ENCODE peak calls at places on chromosomes 5 and 9, in six cellular contexts. V is keratinocyte, K is Panc1, X is PC-3, B is OCI-LY7, H is heart right ventricle. D is an unnamed sample.

GRCh38 chr5:26329562-26330189 is 708.7 kb downstream of the CDH9 start:
- DNase-seq in V (no peak), K (peak), X (peak), B (no peak), H (no peak), D (no peak)

GRCh38 chr9:95171596-95171995 is 145.9 kb downstream of the FANCC start:
- DNase-seq in V (no peak), K (no peak), X (no peak), B (no peak), H (no peak), D (no peak)

GRCh38 chr5:146003852-146004251 is 67.5 kb downstream of the SH3RF2 start:
- DNase-seq in V (no peak), K (no peak), X (no peak), B (no peak), H (no peak), D (no peak)

GRCh38 chr9:123268240-123268949 is at the start of gene STRBP:
- DNase-seq in V (peak), K (peak), X (peak), B (peak), H (peak), D (peak)

GRCh38 chr9:135825435-135826187 is 81.7 kb downstream of the CAMSAP1 start:
- DNase-seq in V (no peak), K (no peak), X (no peak), B (no peak), H (no peak), D (no peak)

GRCh38 chr5:109630109-109630508 is 59.6 kb upstream of the MAN2A1 start:
- DNase-seq in V (no peak), K (no peak), X (no peak), B (no peak), H (no peak), D (no peak)

GRCh38 chr5:168415971-168416370 is 70.3 kb upstream of the RARS1 start:
- DNase-seq in V (no peak), K (no peak), X (no peak), B (no peak), H (no peak), D (no peak)

GRCh38 chr5:94807985-94808384 is 189.5 kb downstream of the SLF1 start:
- DNase-seq in V (no peak), K (no peak), X (no peak), B (no peak), H (no peak), D (no peak)

GRCh38 chr9:28289732-28290131 is 716.5 kb upstream of the C9orf72 start:
- DNase-seq in V (no peak), K (no peak), X (peak), B (no peak), H (no peak), D (no peak)

DNA sequence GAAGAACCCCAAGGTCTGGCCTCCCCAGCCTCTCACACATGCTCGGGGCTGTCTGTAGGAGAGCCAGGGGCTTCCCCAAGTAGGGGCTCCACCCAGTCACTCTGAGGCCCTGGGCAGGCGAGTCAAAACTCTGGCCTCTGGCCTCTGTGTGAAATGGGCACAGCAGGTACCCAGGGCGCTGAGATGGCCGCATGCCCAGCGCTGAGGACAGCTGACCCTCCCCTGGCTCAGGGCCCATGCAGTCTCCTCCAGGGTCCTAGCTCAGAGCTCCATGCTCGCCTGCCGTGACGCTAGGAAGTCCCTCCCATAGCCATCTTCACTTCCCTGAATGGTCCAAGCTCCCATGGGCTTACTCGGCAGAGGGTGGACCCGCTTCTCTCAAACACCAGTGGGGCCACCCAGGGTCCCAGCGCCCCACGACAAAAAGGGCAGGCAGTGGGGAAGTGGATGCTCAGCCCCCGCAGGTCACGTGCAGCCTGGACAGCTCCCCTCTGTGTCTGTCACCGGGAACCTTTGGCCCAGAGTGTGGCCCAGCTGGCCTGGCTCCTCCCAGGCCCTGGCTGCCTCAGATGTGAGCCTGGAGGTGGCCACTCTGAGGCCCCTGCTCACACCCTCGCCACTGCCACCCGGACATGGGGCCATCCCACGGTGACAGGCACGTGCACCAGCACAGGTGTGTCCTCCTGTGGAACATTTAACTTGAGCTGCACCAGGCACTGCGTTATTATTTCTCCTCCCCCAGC is 12.2 kb upstream of the VAV2 start:
- DNase-seq in V (no peak), K (no peak), X (no peak), B (no peak), H (no peak), D (no peak)
- H3K27ac ChIP-seq in V (no peak), K (no peak), X (no peak), B (no peak), H (no peak), D (no peak)

GRCh38 chr9:77997611-77998349 is 33.8 kb downstream of the GNAQ start:
- DNase-seq in V (no peak), K (no peak), X (no peak), B (no peak), H (peak), D (no peak)

GRCh38 chr9:78000221-78000620 is 31.4 kb downstream of the GNAQ start:
- DNase-seq in V (no peak), K (no peak), X (no peak), B (no peak), H (no peak), D (no peak)

GRCh38 chr9:78001946-78002731 is 29.5 kb downstream of the GNAQ start:
- DNase-seq in V (no peak), K (no peak), X (no peak), B (no peak), H (no peak), D (no peak)

GRCh38 chr9:77996696-77997095 is 34.9 kb downstream of the GNAQ start:
- DNase-seq in V (no peak), K (no peak), X (no peak), B (no peak), H (no peak), D (no peak)

GRCh38 chr9:77999231-77999631 is 32.4 kb downstream of the GNAQ start:
- DNase-seq in V (no peak), K (no peak), X (no peak), B (no peak), H (no peak), D (no peak)
- H3K27ac ChIP-seq in V (no peak), K (no peak), X (no peak), B (no peak), H (peak), D (peak)

DNA sequence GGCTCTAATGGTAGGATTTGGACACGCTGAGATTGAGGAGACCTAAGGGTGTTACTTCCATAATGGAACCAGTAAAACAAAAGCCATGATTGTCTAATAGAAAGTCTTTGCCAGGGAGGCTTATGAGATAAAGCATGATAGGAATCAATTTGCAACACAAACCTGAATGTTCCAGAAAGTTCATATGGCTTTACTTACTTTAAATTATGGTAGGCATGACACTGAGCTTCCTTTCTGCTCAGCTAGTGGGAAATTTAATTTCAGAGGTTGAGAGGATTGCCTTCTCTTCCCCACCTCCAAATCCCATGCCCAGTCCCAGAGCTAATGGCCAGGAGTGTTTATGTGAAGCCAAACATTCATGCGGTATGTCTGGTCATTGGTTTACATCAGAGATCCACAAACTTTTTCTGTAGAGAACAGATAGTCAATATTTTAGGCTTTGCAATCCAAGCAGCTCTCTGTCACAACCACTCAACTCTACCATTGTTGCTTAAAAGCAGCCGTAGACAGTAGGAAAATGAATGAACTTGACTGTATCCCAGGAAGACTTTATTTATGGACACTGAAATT is 114.5 kb downstream of the UGCG start:
- DNase-seq in V (no peak), K (no peak), X (no peak), B (no peak), H (no peak), D (no peak)
- H3K27ac ChIP-seq in V (no peak), K (peak), X (peak), B (no peak), H (no peak), D (no peak)

DNA sequence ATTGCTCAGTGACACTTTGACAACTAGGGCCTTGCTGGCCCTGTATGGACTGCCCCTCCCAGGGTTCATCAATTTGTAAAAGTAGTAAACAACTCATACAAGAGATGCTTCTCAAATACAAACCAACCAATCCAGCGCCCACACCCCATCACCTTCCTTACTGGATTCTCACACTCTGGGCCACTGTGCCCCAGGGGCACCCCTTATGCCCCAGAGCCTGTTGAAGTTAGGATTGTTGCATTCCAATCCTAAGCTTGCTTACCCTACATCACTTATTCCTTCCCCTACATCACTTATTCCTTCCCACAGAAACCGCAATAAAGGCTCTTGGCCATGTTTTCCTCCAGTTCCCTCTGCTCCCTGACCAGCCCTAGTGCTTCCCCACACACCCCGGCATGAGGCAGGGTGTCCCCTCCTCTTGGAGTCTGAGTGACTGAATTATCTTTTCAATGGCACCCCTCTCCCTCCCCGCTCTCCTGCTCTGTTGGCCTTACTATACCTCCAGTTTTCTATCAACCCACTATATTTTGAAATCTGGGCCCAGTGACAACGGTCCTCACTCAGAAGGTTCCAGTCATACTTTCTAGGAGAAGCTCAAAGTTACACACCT is 182.4 kb upstream of the S1PR3 start:
- DNase-seq in V (no peak), K (no peak), X (no peak), B (no peak), H (no peak), D (no peak)
- H3K27ac ChIP-seq in V (no peak), K (no peak), X (no peak), B (no peak), H (no peak), D (no peak)

GRCh38 chr9:127067603-127068220 is 54.7 kb downstream of the ANGPTL2 start:
- DNase-seq in V (peak), K (no peak), X (peak), B (no peak), H (no peak), D (peak)
- H3K27ac ChIP-seq in V (no peak), K (no peak), X (peak), B (no peak), H (no peak), D (peak)

D was measured in epithelial cell of prostate.